ENCODE peak calls at places on chromosomes 12 and 14, in four cellular contexts. H is CD8-positive, alpha-beta memory T cell; A is A549; S is CD8-positive, alpha-beta T cell. Y is an unnamed sample.

GRCh38 chr12:9943244-9943643 is 11.1 kb upstream of the CLEC2A start:
- DNase-seq in A (no peak), S (no peak), H (no peak), Y (no peak)

GRCh38 chr12:2876431-2877046 is 435 bp downstream of the FOXM1 start:
- DNase-seq in H (no peak), A (peak; percentile 71), S (no peak), Y (no peak)

GRCh38 chr12:67430708-67431335 is 161.7 kb downstream of the CAND1 start:
- DNase-seq in H (no peak), S (no peak), A (no peak), Y (no peak)

GRCh38 chr12:56046027-56046780 is 4.5 kb downstream of the RPS26 start:
- DNase-seq in A (no peak), H (no peak), S (no peak), Y (no peak)

GRCh38 chr12:120223458-120224303 is 22.8 kb upstream of the RPLP0 start:
- DNase-seq in S (no peak), A (no peak), H (no peak), Y (no peak)

GRCh38 chr14:105898482-105899010 is 372.2 kb downstream of the TMEM121 start:
- DNase-seq in A (no peak), H (peak; percentile 19), S (no peak), Y (no peak)

GRCh38 chr12:53062011-53062961 is 12.4 kb downstream of the TNS2 start:
- DNase-seq in H (no peak), A (no peak), S (no peak), Y (no peak)

GRCh38 chr14:99274346-99275221 is 2.6 kb upstream of the BCL11B start:
- DNase-seq in S (no peak), A (peak; percentile 77), H (peak; percentile 71), Y (no peak)

GRCh38 chr12:51986834-51987233 is 19.9 kb upstream of the TAMALIN start:
- DNase-seq in H (no peak), S (no peak), A (no peak), Y (no peak)

GRCh38 chr12:120710805-120711296 is 593 bp downstream of the UNC119B start:
- DNase-seq in A (peak; percentile 43), H (peak; percentile 54), S (peak; percentile 11), Y (no peak)

GRCh38 chr14:52949711-52950409 is 990 bp downstream of the FERMT2 start:
- DNase-seq in A (peak; percentile 51), S (no peak), H (no peak), Y (no peak)

GRCh38 chr12:5428332-5429221 is 3.3 kb upstream of the NTF3 start:
- DNase-seq in S (no peak), H (no peak), A (no peak), Y (no peak)

GRCh38 chr14:72617391-72618011 is 276.4 kb downstream of the DPF3 start:
- DNase-seq in S (no peak), A (no peak), H (no peak), Y (no peak)

GRCh38 chr14:61545716-61546455 is 149.4 kb upstream of the HIF1A start:
- DNase-seq in H (no peak), A (no peak), S (no peak), Y (no peak)

GRCh38 chr14:72045271-72045670 is 113.0 kb downstream of the RGS6 start:
- DNase-seq in H (no peak), A (no peak), S (no peak), Y (no peak)

GRCh38 chr14:53310412-53310811 is 157.3 kb upstream of the DDHD1 start:
- DNase-seq in H (no peak), A (no peak), S (no peak), Y (no peak)

GRCh38 chr14:106491851-106492250 is 965.5 kb downstream of the TMEM121 start:
- DNase-seq in A (no peak), S (no peak), H (peak; percentile 49), Y (no peak)

GRCh38 chr14:80629606-80630005 is 311.9 kb downstream of the CEP128 start:
- DNase-seq in H (no peak), S (no peak), A (no peak), Y (no peak)

GRCh38 chr14:92800525-92800924 is 6.4 kb downstream of the GOLGA5 start:
- DNase-seq in A (no peak), S (no peak), H (no peak), Y (no peak)

GRCh38 chr12:75814856-75815754 is 216.5 kb downstream of the PHLDA1 start:
- DNase-seq in A (peak; percentile 34), S (no peak), H (no peak), Y (no peak)

GRCh38 chr14:94586635-94587034 is 5.4 kb downstream of the SERPINA5 start:
- DNase-seq in A (no peak), H (no peak), S (no peak), Y (no peak)

GRCh38 chr12:98870521-98870920 is 225.4 kb downstream of the APAF1 start:
- DNase-seq in A (no peak), H (no peak), S (no peak), Y (no peak)

GRCh38 chr12:7354521-7354920 is 50.6 kb downstream of the ACSM4 start:
- DNase-seq in S (no peak), H (no peak), A (no peak), Y (no peak)

GRCh38 chr12:133130808-133131128 is 341 bp downstream of the ZNF10 start:
- DNase-seq in H (peak; percentile 71), A (no peak), S (peak; percentile 29), Y (no peak)

GRCh38 chr12:133130038-133130807 is at the start of the genes ZNF10 and ZNF891:
- DNase-seq in H (peak; percentile 97), A (peak; percentile 48), S (peak; percentile 95), Y (peak; percentile 90)

GRCh38 chr12:133135747-133136146 is 5.3 kb downstream of the ZNF10 start:
- DNase-seq in S (no peak), A (no peak), H (no peak), Y (no peak)
- H3K9me3 ChIP-seq in S (peaks cover 45% of the 10 kb centered on the region), A (peaks cover 94% of the 10 kb centered on the region), H (peaks cover 50% of the 10 kb centered on the region), Y (peaks cover 32% of the 10 kb centered on the region)

DNA sequence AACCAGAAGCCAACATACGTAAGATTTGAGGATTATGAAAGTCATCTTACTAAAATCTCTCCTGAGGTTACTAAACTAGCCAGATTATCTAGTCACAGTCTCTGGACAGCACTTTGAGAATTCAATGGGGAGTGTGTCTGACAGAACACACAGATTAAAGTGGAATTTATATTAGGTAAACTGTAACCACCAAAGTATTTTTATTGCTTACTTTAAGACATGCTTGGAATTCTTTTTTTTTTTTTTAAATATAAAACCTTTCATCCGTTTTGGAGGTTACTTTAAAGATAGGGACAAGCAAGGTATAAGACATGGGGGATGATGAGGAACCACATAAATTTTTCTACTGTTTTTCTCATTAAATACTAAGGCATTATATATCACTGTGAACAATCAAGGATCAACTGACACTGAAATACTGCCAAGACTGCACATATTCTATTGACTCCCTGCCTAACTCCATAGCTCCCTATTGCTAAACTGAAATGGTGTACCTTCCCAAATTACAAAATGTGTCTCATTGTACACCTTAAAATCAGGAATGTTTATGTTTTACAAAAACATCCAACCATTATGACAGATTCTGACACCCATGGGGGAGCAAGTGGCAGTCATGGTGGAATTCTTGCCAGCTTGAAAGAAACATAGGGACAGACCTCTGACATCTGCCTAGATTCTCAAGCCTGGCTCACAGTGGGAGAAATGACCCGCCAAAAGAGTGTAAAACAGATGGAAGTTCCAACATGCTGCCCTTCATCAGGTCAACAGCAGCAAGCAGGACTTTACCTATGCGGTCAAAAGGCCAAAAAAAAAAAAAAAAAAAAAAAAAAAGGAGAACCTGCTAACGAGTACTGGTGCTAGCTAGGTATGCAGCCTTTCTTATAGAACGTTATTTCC is 239.3 kb downstream of the MED13L start:
- DNase-seq in S (no peak), H (no peak), A (no peak), Y (no peak)
- H3K4me1 ChIP-seq in S (no peaks in the 10 kb centered on the region), H (no peaks in the 10 kb centered on the region), A (peaks cover 38% of the 10 kb centered on the region), Y (no peaks in the 10 kb centered on the region)

DNA sequence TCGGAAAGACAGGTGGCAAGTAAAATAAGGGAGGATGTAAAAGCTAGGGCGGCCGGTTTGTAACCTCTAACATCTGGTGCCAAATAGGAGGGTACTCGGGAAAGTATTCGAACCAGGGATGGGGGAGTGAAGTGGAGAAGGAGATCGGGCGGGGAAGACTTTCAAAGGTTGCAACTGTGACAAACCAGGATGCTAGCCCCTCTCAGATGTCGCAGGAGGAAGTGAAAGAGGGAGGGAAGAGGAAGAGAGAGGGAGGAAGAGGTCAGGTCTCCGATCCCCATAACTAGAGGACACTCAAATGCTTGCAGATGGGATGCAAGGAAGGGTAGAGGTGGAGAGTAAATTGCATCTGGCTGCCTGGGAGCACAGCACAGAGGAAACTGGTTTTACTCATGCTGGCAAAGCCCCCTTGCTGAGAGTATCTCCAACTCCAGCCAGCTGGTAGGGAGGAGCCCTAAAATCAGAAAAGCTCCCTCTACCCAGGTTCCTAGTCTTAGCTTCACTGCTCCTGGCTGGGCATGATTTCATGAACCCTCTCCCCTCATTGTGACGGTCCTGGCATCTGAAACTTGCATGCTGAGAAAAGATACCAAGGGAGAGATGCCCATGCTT is 696.6 kb upstream of the TBX3 start:
- DNase-seq in A (no peak), S (no peak), H (no peak), Y (no peak)
- H3K4me3 ChIP-seq in A (no peak overlapping the region), S (no peak overlapping the region), H (no peak overlapping the region), Y (no peak overlapping the region)

GRCh38 chr12:34394211-34395055 is 372.1 kb downstream of the ALG10 start:
- DNase-seq in S (no peak), H (peak; percentile 36), A (no peak), Y (no peak)
- H3K9me3 ChIP-seq in S (no peaks in the 10 kb centered on the region), H (no peaks in the 10 kb centered on the region), A (no peaks in the 10 kb centered on the region), Y (peaks cover 9% of the 10 kb centered on the region)

DNA sequence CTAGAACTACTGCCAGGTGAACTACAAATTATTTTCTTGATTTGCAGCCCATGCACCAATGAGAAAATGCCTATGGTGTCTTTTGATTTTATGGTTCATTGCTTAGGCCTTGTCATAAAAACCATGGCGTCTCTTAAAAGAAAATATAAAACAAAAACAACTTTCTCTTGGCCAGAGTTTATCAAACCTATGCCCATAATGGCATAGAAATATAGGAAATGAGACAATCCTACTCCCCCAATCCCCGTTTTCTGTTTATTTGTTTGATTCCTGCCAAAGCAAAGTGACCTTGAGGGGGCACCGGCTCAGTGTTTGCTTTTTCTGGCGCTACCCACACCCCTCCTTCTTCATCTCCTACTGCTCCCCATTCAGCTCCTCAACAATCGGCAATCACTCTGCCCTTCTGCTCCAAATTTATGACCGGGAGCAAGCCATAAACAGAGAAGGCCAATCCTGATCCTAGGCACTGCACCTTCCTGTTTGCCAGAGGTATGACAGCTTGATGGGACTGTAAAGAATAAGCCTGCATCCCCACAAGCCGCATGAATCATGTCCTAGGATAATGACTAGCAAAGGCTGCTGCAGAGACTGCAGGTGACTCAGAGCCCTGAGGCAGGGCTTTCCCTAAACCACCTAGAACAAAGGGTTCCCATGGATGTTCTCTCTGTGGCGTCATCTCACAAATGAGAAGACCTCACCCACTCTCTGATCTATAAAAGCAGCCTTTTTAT is 874.9 kb downstream of the NRXN3 start:
- DNase-seq in A (peak; percentile 14), S (no peak), H (no peak), Y (no peak)
- H3K4me1 ChIP-seq in A (peaks cover 3% of the 10 kb centered on the region), S (no peaks in the 10 kb centered on the region), H (no peaks in the 10 kb centered on the region), Y (no peaks in the 10 kb centered on the region)

GRCh38 chr14:79011091-79011919 is 841.1 kb downstream of the NRXN3 start:
- DNase-seq in S (no peak), H (no peak), A (peak; percentile 8), Y (no peak)

GRCh38 chr14:79011920-79012204 is 841.7 kb downstream of the NRXN3 start:
- DNase-seq in A (no peak), S (no peak), H (no peak), Y (no peak)

GRCh38 chr14:79009286-79009685 is 839.1 kb downstream of the NRXN3 start:
- DNase-seq in H (no peak), S (no peak), A (no peak), Y (no peak)
- H3K4me3 ChIP-seq in H (no peak overlapping the region), S (no peak overlapping the region), A (no peak overlapping the region), Y (no peak overlapping the region)

GRCh38 chr14:44759263-44759662 is 202.5 kb downstream of the KLHL28 start:
- DNase-seq in S (no peak), A (no peak), H (no peak), Y (no peak)
- H3K9me3 ChIP-seq in S (no peaks in the 10 kb centered on the region), A (no peaks in the 10 kb centered on the region), H (no peaks in the 10 kb centered on the region), Y (no peaks in the 10 kb centered on the region)

GRCh38 chr14:103050935-103051334 is 6.4 kb downstream of the CDC42BPB start:
- DNase-seq in A (no peak), H (no peak), S (no peak), Y (no peak)
- H3K4me1 ChIP-seq in A (peaks cover 29% of the 10 kb centered on the region), H (no peaks in the 10 kb centered on the region), S (no peaks in the 10 kb centered on the region), Y (no peaks in the 10 kb centered on the region)

Y was measured in effector memory CD4-positive, alpha-beta T cell.